ENCODE peak calls at places on chromosomes 11 and 22, in eight cellular contexts. One of them, this sample, is unnamed.

GRCh38 chr11:127919206-127920000 is 668.0 kb downstream of the ETS1 start:
- DNase-seq in foreskin fibroblast: peak; percentile 87
- DNase-seq in heart right ventricle: no peak
- DNase-seq in fibroblast of lung: peak; percentile 89
- DNase-seq in hepatocyte: no peak
- DNase-seq in progenitor cell of endocrine pancreas: no peak
- DNase-seq in AG09319: peak; percentile 1
- DNase-seq in stomach: no peak
- DNase-seq in this sample: no peak

GRCh38 chr22:45602824-45603301 is 68.8 kb upstream of the ATXN10 start:
- DNase-seq in fibroblast of lung: peak; percentile 34
- DNase-seq in AG09319: peak; percentile 69
- DNase-seq in foreskin fibroblast: peak; percentile 79
- DNase-seq in progenitor cell of endocrine pancreas: no peak
- DNase-seq in hepatocyte: peak; percentile 45
- DNase-seq in stomach: no peak
- DNase-seq in heart right ventricle: no peak
- DNase-seq in this sample: peak; percentile 48

GRCh38 chr11:108733479-108734116 is 68.7 kb downstream of the DDX10 start:
- DNase-seq in progenitor cell of endocrine pancreas: no peak
- DNase-seq in hepatocyte: no peak
- DNase-seq in AG09319: no peak
- DNase-seq in foreskin fibroblast: peak; percentile 44
- DNase-seq in stomach: no peak
- DNase-seq in heart right ventricle: no peak
- DNase-seq in fibroblast of lung: peak; percentile 55
- DNase-seq in this sample: no peak

GRCh38 chr11:106022795-106023275 is 795 bp upstream of the MSANTD4 start:
- DNase-seq in hepatocyte: no peak
- DNase-seq in fibroblast of lung: no peak
- DNase-seq in stomach: no peak
- DNase-seq in progenitor cell of endocrine pancreas: no peak
- DNase-seq in heart right ventricle: no peak
- DNase-seq in AG09319: no peak
- DNase-seq in foreskin fibroblast: no peak
- DNase-seq in this sample: no peak

GRCh38 chr11:69443968-69444364 is 37.5 kb upstream of the LINC01488 start:
- DNase-seq in hepatocyte: no peak
- DNase-seq in heart right ventricle: peak; percentile 48
- DNase-seq in AG09319: no peak
- DNase-seq in foreskin fibroblast: peak; percentile 56
- DNase-seq in fibroblast of lung: no peak
- DNase-seq in progenitor cell of endocrine pancreas: no peak
- DNase-seq in stomach: no peak
- DNase-seq in this sample: no peak

GRCh38 chr22:26320469-26320868 is 108.6 kb upstream of the ASPHD2 start:
- DNase-seq in heart right ventricle: no peak
- DNase-seq in hepatocyte: no peak
- DNase-seq in AG09319: no peak
- DNase-seq in foreskin fibroblast: no peak
- DNase-seq in stomach: no peak
- DNase-seq in fibroblast of lung: no peak
- DNase-seq in progenitor cell of endocrine pancreas: no peak
- DNase-seq in this sample: no peak

GRCh38 chr11:93648168-93648567 is 13.3 kb upstream of the CEP295 start:
- DNase-seq in stomach: no peak
- DNase-seq in fibroblast of lung: peak; percentile 15
- DNase-seq in heart right ventricle: no peak
- DNase-seq in foreskin fibroblast: no peak
- DNase-seq in hepatocyte: peak; percentile 47
- DNase-seq in AG09319: no peak
- DNase-seq in progenitor cell of endocrine pancreas: no peak
- DNase-seq in this sample: no peak

GRCh38 chr11:68043029-68043348 is 4.2 kb downstream of the TCIRG1 start:
- DNase-seq in heart right ventricle: no peak
- DNase-seq in fibroblast of lung: no peak
- DNase-seq in foreskin fibroblast: no peak
- DNase-seq in AG09319: no peak
- DNase-seq in hepatocyte: no peak
- DNase-seq in progenitor cell of endocrine pancreas: no peak
- DNase-seq in stomach: no peak
- DNase-seq in this sample: peak; percentile 87

GRCh38 chr11:108593910-108594434 is 404 bp upstream of the EXPH5 start:
- DNase-seq in hepatocyte: no peak
- DNase-seq in progenitor cell of endocrine pancreas: no peak
- DNase-seq in heart right ventricle: no peak
- DNase-seq in AG09319: no peak
- DNase-seq in foreskin fibroblast: no peak
- DNase-seq in fibroblast of lung: no peak
- DNase-seq in stomach: no peak
- DNase-seq in this sample: no peak

GRCh38 chr11:127027000-127027399 is 26.4 kb upstream of the KIRREL3 start:
- DNase-seq in hepatocyte: no peak
- DNase-seq in foreskin fibroblast: no peak
- DNase-seq in heart right ventricle: no peak
- DNase-seq in stomach: no peak
- DNase-seq in progenitor cell of endocrine pancreas: no peak
- DNase-seq in fibroblast of lung: no peak
- DNase-seq in AG09319: no peak
- DNase-seq in this sample: no peak

GRCh38 chr22:50581950-50582561 is 593 bp downstream of the CHKB start:
- DNase-seq in stomach: no peak
- DNase-seq in heart right ventricle: no peak
- DNase-seq in AG09319: no peak
- DNase-seq in progenitor cell of endocrine pancreas: no peak
- DNase-seq in foreskin fibroblast: no peak
- DNase-seq in fibroblast of lung: no peak
- DNase-seq in hepatocyte: no peak
- DNase-seq in this sample: peak; percentile 88

GRCh38 chr11:93570759-93571413 is 27.7 kb upstream of the SMCO4 start:
- DNase-seq in foreskin fibroblast: peak; percentile 34
- DNase-seq in fibroblast of lung: peak; percentile 78
- DNase-seq in stomach: no peak
- DNase-seq in heart right ventricle: peak; percentile 25
- DNase-seq in AG09319: no peak
- DNase-seq in hepatocyte: peak; percentile 78
- DNase-seq in progenitor cell of endocrine pancreas: no peak
- DNase-seq in this sample: no peak

GRCh38 chr11:121321614-121322243 is 29.2 kb downstream of the SC5D start:
- DNase-seq in stomach: no peak
- DNase-seq in foreskin fibroblast: no peak
- DNase-seq in progenitor cell of endocrine pancreas: no peak
- DNase-seq in AG09319: no peak
- DNase-seq in heart right ventricle: peak; percentile 23
- DNase-seq in fibroblast of lung: peak; percentile 39
- DNase-seq in hepatocyte: peak; percentile 57
- DNase-seq in this sample: no peak

GRCh38 chr11:123063396-123064267 is 1.7 kb upstream of the HSPA8 start:
- DNase-seq in hepatocyte: peak; percentile 60
- DNase-seq in progenitor cell of endocrine pancreas: no peak
- DNase-seq in foreskin fibroblast: peak; percentile 47
- DNase-seq in fibroblast of lung: peak; percentile 78
- DNase-seq in AG09319: no peak
- DNase-seq in heart right ventricle: peak; percentile 50
- DNase-seq in stomach: peak; percentile 50
- DNase-seq in this sample: no peak

DNA sequence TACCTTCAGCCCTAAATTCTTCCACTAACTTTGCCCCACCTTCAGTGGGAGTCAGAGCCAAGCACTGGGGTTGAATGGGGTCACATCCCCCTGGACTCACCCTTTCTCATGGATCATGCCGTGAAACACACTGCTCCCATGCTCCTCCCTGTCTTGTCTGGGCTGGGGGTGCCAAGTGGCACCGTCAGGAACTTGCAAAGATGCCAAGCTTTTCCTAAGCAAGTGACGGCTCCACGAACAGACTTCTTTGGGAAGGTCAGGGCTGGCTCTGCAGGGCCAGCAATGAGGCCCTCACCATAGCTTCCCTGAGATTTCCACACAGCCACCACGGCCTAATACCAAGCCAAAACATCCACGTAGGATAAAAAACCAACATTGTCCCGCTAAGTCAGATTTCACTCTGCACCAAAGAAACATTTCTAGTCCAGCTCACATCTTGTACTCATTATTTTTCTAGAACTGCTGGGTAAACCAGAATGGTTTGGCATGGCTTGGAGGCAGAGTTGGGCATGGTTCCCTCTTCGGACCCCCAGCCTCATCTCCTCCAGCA is 76.5 kb downstream of the NAT10 start:
- DNase-seq in foreskin fibroblast: no peak
- DNase-seq in heart right ventricle: no peak
- DNase-seq in progenitor cell of endocrine pancreas: no peak
- DNase-seq in fibroblast of lung: no peak
- DNase-seq in hepatocyte: no peak
- DNase-seq in AG09319: no peak
- DNase-seq in stomach: no peak
- DNase-seq in this sample: no peak
- TF ChIP-seq CTCF in foreskin fibroblast: no peak
- TF ChIP-seq CTCF in heart right ventricle: no peak
- TF ChIP-seq CTCF in progenitor cell of endocrine pancreas: no peak
- TF ChIP-seq CTCF in fibroblast of lung: no peak
- TF ChIP-seq CTCF in hepatocyte: no peak
- TF ChIP-seq CTCF in AG09319: no peak
- TF ChIP-seq CTCF in stomach: no peak
- TF ChIP-seq CTCF in this sample: no peak

GRCh38 chr22:31871475-31871874 is 72.9 kb upstream of the YWHAH start:
- DNase-seq in fibroblast of lung: no peak
- DNase-seq in AG09319: no peak
- DNase-seq in heart right ventricle: no peak
- DNase-seq in stomach: no peak
- DNase-seq in foreskin fibroblast: no peak
- DNase-seq in progenitor cell of endocrine pancreas: no peak
- DNase-seq in hepatocyte: no peak
- DNase-seq in this sample: no peak

GRCh38 chr22:31867386-31868153 is 76.8 kb upstream of the YWHAH start:
- DNase-seq in hepatocyte: no peak
- DNase-seq in fibroblast of lung: no peak
- DNase-seq in AG09319: no peak
- DNase-seq in stomach: no peak
- DNase-seq in foreskin fibroblast: no peak
- DNase-seq in heart right ventricle: no peak
- DNase-seq in progenitor cell of endocrine pancreas: no peak
- DNase-seq in this sample: no peak

GRCh38 chr22:31872209-31872608 is 72.1 kb upstream of the YWHAH start:
- DNase-seq in foreskin fibroblast: no peak
- DNase-seq in hepatocyte: no peak
- DNase-seq in progenitor cell of endocrine pancreas: no peak
- DNase-seq in AG09319: no peak
- DNase-seq in heart right ventricle: no peak
- DNase-seq in stomach: peak; percentile 34
- DNase-seq in fibroblast of lung: no peak
- DNase-seq in this sample: no peak

GRCh38 chr22:31874821-31875220 is 69.5 kb upstream of the YWHAH start:
- DNase-seq in fibroblast of lung: no peak
- DNase-seq in AG09319: no peak
- DNase-seq in heart right ventricle: no peak
- DNase-seq in stomach: no peak
- DNase-seq in foreskin fibroblast: no peak
- DNase-seq in progenitor cell of endocrine pancreas: no peak
- DNase-seq in hepatocyte: no peak
- DNase-seq in this sample: no peak

DNA sequence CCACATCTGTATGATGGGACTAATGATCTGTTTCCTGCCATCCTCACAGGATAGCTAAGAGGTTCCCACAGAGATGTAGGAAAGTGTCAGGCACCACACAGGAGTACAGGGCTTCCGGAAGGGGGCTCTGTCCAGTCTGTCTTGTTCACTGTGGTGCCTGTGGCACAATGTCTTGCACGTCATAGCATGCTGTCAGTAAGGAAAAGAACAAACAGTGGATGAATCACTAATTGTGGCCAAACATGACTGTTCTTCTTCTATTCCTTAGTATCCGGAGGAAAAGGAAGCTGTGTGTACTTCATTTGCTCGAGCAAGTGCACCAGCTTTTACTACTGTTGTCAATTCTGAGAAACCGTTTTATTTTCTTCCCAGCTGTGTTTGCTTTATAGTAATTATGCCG is 73.4 kb upstream of the YWHAH start:
- DNase-seq in hepatocyte: peak; percentile 33
- DNase-seq in AG09319: peak; percentile 27
- DNase-seq in heart right ventricle: no peak
- DNase-seq in foreskin fibroblast: peak; percentile 79
- DNase-seq in fibroblast of lung: peak; percentile 59
- DNase-seq in progenitor cell of endocrine pancreas: no peak
- DNase-seq in stomach: no peak
- DNase-seq in this sample: no peak
- TF ChIP-seq CTCF in hepatocyte: no peak
- TF ChIP-seq CTCF in AG09319: peak; percentile 22
- TF ChIP-seq CTCF in heart right ventricle: no peak
- TF ChIP-seq CTCF in foreskin fibroblast: peak; percentile 28
- TF ChIP-seq CTCF in fibroblast of lung: no peak
- TF ChIP-seq CTCF in progenitor cell of endocrine pancreas: no peak
- TF ChIP-seq CTCF in stomach: no peak
- TF ChIP-seq CTCF in this sample: no peak

GRCh38 chr11:117226388-117227385 is 5.2 kb downstream of the PCSK7 start:
- DNase-seq in hepatocyte: peak; percentile 90
- DNase-seq in progenitor cell of endocrine pancreas: no peak
- DNase-seq in foreskin fibroblast: peak; percentile 59
- DNase-seq in AG09319: peak; percentile 56
- DNase-seq in heart right ventricle: peak; percentile 58
- DNase-seq in fibroblast of lung: peak; percentile 82
- DNase-seq in stomach: peak; percentile 53
- DNase-seq in this sample: no peak
- TF ChIP-seq CTCF in hepatocyte: peak; percentile 79
- TF ChIP-seq CTCF in progenitor cell of endocrine pancreas: peak; percentile 84
- TF ChIP-seq CTCF in foreskin fibroblast: peak; percentile 72
- TF ChIP-seq CTCF in AG09319: peak; percentile 70
- TF ChIP-seq CTCF in heart right ventricle: peak; percentile 86
- TF ChIP-seq CTCF in fibroblast of lung: peak; percentile 78
- TF ChIP-seq CTCF in stomach: peak; percentile 80
- TF ChIP-seq CTCF in this sample: peak; percentile 90

DNA sequence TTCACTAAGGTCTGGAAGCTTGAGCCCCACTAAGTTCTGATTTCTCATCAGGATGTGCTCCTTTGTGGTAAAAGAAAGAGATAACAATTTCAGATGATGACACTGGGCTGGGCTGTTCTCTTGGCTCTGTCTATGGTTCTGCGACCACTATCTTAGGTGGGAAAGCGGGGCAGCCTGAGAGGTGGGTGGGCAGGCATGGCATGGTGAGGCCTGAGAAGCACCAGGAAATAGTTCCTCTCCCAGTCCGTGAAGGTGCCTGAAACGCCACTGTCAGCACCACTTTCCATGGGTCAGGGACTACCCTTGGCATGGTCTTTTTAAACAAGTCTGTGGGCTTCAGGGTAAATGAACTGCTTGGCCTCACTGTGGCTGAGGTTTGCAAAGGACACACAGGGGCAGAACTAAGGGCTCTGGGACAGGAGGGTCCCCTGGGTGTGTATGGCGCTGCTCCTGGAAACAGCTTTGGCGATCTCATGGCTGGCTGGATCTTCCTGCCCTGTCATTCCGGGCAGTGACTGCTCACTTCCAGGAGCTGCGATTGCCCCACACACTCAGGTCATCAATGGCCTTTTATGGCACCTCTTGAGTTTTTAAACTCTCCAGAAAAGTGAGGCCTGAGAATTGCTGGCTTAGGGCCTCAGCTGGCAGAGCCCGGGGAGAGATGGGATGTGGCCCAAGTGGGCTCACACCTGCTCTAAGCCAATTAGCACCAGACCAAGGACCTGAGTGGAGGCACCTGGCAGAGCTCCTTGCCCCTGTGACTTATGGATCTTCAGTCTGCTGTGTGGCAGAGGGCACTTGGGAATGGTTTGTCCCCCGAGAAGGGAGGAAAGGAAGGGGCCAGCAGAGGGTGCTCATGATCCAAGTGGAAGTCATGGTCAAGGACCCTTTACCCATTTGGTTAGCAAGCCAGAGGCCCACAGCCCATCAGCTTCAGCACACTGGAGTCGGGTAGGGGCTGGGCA is 55.6 kb upstream of the LYVE1 start:
- DNase-seq in AG09319: no peak
- DNase-seq in progenitor cell of endocrine pancreas: no peak
- DNase-seq in hepatocyte: no peak
- DNase-seq in foreskin fibroblast: no peak
- DNase-seq in stomach: no peak
- DNase-seq in fibroblast of lung: peak; percentile 32
- DNase-seq in heart right ventricle: peak; percentile 41
- DNase-seq in this sample: no peak
- TF ChIP-seq CTCF in AG09319: peak; percentile 52
- TF ChIP-seq CTCF in progenitor cell of endocrine pancreas: peak; percentile 42
- TF ChIP-seq CTCF in hepatocyte: peak; percentile 33
- TF ChIP-seq CTCF in foreskin fibroblast: peak; percentile 58
- TF ChIP-seq CTCF in stomach: peak; percentile 21
- TF ChIP-seq CTCF in fibroblast of lung: peak; percentile 54
- TF ChIP-seq CTCF in heart right ventricle: peak; percentile 64
- TF ChIP-seq CTCF in this sample: peak; percentile 76